ENCODE peak calls at places on chromosomes 4 and X, in eight cellular contexts. O is endothelial cell of umbilical vein, S is OCI-LY7, N is lung, A is lower lobe of right lung, L is neuronal stem cell, X is SJSA1, D is pancreas. U is an unnamed sample.
A peak's percentile ranks its signal among the peaks of the same experiment; 100 is the strongest.

GRCh38 chrX:46713672-46714487 is 45.0 kb downstream of the SLC9A7 start:
- DNase-seq in N (no peak), D (no peak), S (no peak), X (no peak), L (no peak), O (no peak), A (no peak), U (no peak)

GRCh38 chr4:1510931-1511330 is 104.7 kb upstream of the NKX1-1 start:
- DNase-seq in L (no peak), N (no peak), S (no peak), O (no peak), X (no peak), D (peak; percentile 20), A (peak; percentile 32), U (no peak)

GRCh38 chr4:75729836-75730235 is 5.5 kb downstream of the USO1 start:
- DNase-seq in A (no peak), X (no peak), L (no peak), N (no peak), D (no peak), S (no peak), O (peak; percentile 23), U (no peak)

GRCh38 chr4:87977521-87978278 is 2.2 kb downstream of the SPP1 start:
- DNase-seq in O (no peak), S (no peak), X (no peak), D (no peak), L (no peak), A (no peak), N (no peak), U (no peak)

GRCh38 chr4:10185518-10186227 is 69.1 kb upstream of the WDR1 start:
- DNase-seq in O (peak; percentile 2), L (no peak), S (no peak), X (no peak), A (no peak), D (no peak), N (no peak), U (no peak)

GRCh38 chr4:159390648-159391047 is 287.8 kb downstream of the RAPGEF2 start:
- DNase-seq in A (no peak), S (no peak), D (no peak), L (no peak), N (no peak), X (peak; percentile 94), O (peak; percentile 94), U (no peak)

GRCh38 chr4:188826393-188826792 is 687.2 kb downstream of the TRIML1 start:
- DNase-seq in O (no peak), A (no peak), X (no peak), N (no peak), S (no peak), L (no peak), D (no peak), U (no peak)

GRCh38 chr4:76305971-76306881 is at the start of gene STBD1:
- DNase-seq in S (no peak), L (peak; percentile 73), X (peak; percentile 84), A (peak; percentile 85), N (peak; percentile 86), O (peak; percentile 57), D (peak; percentile 92), U (peak; percentile 31)

GRCh38 chr4:48949518-48950207 is 36.4 kb upstream of the CWH43 start:
- DNase-seq in N (no peak), A (no peak), S (no peak), X (no peak), L (no peak), O (no peak), D (no peak), U (no peak)

GRCh38 chr4:57077550-57078311 is 32.5 kb downstream of the IGFBP7 start:
- DNase-seq in X (peak; percentile 73), S (no peak), D (no peak), N (no peak), A (no peak), L (no peak), O (peak; percentile 71), U (no peak)

GRCh38 chr4:760616-761015 is 55.0 kb downstream of the PCGF3 start:
- DNase-seq in L (no peak), A (peak; percentile 32), N (no peak), D (peak; percentile 38), S (no peak), X (no peak), O (no peak), U (no peak)

GRCh38 chr4:121126449-121127006 is 37.6 kb downstream of the TNIP3 start:
- DNase-seq in S (no peak), N (no peak), D (no peak), O (no peak), A (no peak), X (no peak), L (no peak), U (no peak)

GRCh38 chrX:82384401-82384800 is 1123.7 kb upstream of the POU3F4 start:
- DNase-seq in N (no peak), O (no peak), X (no peak), A (no peak), L (no peak), D (no peak), S (no peak), U (no peak)

GRCh38 chr4:150381671-150382427 is 200.1 kb upstream of the MAB21L2 start:
- DNase-seq in X (no peak), D (no peak), N (no peak), L (no peak), S (no peak), O (no peak), A (no peak), U (no peak)

GRCh38 chrX:40117715-40118285 is 20.0 kb upstream of the BCOR start:
- DNase-seq in N (no peak), L (no peak), S (no peak), O (no peak), A (no peak), X (no peak), D (no peak), U (no peak)

GRCh38 chrX:40112996-40113395 is 15.2 kb upstream of the BCOR start:
- DNase-seq in A (no peak), D (no peak), N (no peak), O (no peak), S (no peak), L (no peak), X (no peak), U (no peak)

GRCh38 chrX:40120838-40121580 is 23.3 kb upstream of the BCOR start:
- DNase-seq in O (no peak), S (peak; percentile 37), X (no peak), A (no peak), D (no peak), L (no peak), N (no peak), U (no peak)

GRCh38 chrX:40121618-40122017 is 23.9 kb upstream of the BCOR start:
- DNase-seq in X (no peak), A (no peak), L (no peak), S (no peak), O (no peak), D (no peak), N (no peak), U (no peak)

GRCh38 chrX:40116925-40117324 is 19.2 kb upstream of the BCOR start:
- DNase-seq in N (no peak), O (no peak), L (no peak), A (no peak), X (no peak), D (no peak), S (no peak), U (no peak)
- H3K4me3 ChIP-seq in N (no peak overlapping the region), O (no peak overlapping the region), L (no peak overlapping the region), A (no peak overlapping the region), X (no peak overlapping the region), D (no peak overlapping the region), S (no peak overlapping the region), U (no peak overlapping the region)

DNA sequence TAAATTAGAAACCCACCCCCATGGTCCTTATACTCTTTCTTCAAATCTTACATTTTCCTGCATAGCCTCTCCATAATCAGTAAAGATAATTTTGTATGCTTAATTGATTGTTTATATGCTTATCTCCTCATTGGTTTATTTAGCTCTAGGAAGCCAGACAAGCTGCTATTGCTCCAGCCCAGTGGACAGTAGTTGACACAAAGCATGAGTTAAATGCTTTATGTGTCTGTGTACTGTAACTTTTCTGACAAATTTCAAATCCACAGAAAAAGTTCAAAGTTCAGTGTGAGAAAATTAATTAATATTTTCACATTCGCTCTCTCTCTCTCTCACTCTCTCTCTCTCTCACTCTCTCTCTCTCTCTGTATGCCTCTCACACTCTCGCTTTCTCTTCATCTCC is 181.7 kb downstream of the GABRB1 start:
- DNase-seq in X (peak; percentile 2), O (no peak), S (no peak), L (no peak), A (no peak), N (no peak), D (no peak), U (no peak)
- H3K4me1 ChIP-seq in X (peaks cover 20% of the 10 kb centered on the region), O (no peaks in the 10 kb centered on the region), S (no peaks in the 10 kb centered on the region), L (no peaks in the 10 kb centered on the region), A (no peaks in the 10 kb centered on the region), N (no peaks in the 10 kb centered on the region), D (no peaks in the 10 kb centered on the region), U (no peaks in the 10 kb centered on the region)

GRCh38 chrX:154379569-154379951 is 465 bp downstream of the EMD start:
- DNase-seq in X (no peak), A (no peak), S (no peak), L (no peak), D (no peak), N (no peak), O (no peak), U (no peak)

GRCh38 chrX:154380153-154380552 is 1.1 kb downstream of the EMD start:
- DNase-seq in L (no peak), N (no peak), S (no peak), D (no peak), X (no peak), A (no peak), O (no peak), U (no peak)

GRCh38 chrX:154378799-154379568 is at the start of gene EMD:
- DNase-seq in D (peak; percentile 98), L (peak; percentile 96), O (peak; percentile 98), X (peak; percentile 99), S (peak; percentile 97), N (peak; percentile 95), A (peak; percentile 99), U (peak; percentile 74)

GRCh38 chrX:154376768-154377167 is 2.3 kb upstream of the EMD start:
- DNase-seq in X (no peak), S (no peak), A (no peak), O (no peak), N (no peak), L (no peak), D (no peak), U (no peak)

DNA sequence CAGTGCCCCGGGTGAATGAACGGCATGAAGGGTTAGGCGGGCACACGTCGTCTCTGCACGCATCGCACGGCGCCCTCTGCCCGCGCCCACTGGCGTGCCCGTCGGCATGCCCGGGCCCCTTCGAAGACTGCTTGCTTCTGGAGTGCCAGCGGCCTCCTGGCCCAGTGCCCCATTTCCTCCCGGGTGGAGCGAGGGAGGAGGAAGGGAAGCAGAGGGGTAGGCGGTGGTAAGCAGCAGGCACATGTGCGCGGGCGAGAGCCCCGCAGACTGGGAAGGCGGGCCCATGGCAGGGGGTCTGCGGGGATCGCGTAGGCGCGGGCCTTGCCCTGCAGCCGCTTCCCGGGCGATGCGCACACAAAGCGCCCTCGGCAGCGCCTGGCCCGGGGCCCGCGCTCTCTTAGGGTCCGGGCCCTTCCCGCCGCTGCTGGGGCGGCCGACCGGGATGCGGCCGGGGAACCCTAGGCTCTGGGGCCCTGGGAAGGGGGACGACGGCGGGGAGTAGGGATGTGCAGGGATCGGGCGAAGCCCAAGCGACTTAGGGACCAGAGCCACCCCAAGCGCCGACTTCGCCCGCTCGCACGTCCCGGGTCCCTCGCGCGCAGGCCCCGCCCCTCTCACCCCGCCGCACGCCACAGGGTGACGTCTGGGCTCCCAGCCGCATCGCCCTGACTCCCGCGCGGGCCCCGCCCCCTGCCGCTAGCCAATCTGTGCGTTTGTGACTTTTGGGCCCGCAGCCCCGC is 866 bp upstream of the EMD start:
- DNase-seq in O (peak; percentile 70), X (no peak), L (no peak), D (peak; percentile 87), S (peak; percentile 35), N (peak; percentile 68), A (peak; percentile 75), U (peak; percentile 73)
- H3K4me3 ChIP-seq in O (peak overlapping the region; percentile 46), X (peak overlapping the region; percentile 46), L (peak overlapping the region; percentile 84), D (peak overlapping the region; percentile 43), S (peak overlapping the region; percentile 72), N (peak overlapping the region; percentile 0), A (peak overlapping the region; percentile 53), U (peak overlapping the region; percentile 45)

GRCh38 chrX:153728951-153729631 is 4.4 kb downstream of the ABCD1 start:
- DNase-seq in N (no peak), S (no peak), X (no peak), A (no peak), O (no peak), L (no peak), D (no peak), U (no peak)
- H3K4me1 ChIP-seq in N (peaks cover 15% of the 10 kb centered on the region), S (peaks cover 38% of the 10 kb centered on the region), X (peaks cover 27% of the 10 kb centered on the region), A (peaks cover 37% of the 10 kb centered on the region), O (peaks cover 16% of the 10 kb centered on the region), L (peaks cover 12% of the 10 kb centered on the region), D (no peaks in the 10 kb centered on the region), U (peaks cover 4% of the 10 kb centered on the region)